ENCODE peak calls at places on chromosomes 13 and 19, in nine cellular contexts. D is progenitor cell of endocrine pancreas, R is neural crest cell, E is T-helper 17 cell, F is astrocyte of the spinal cord, L is fibroblast of lung, J is thoracic aorta, N is NCI-H1105, Z is substantia nigra. M is an unnamed sample.
A peak's percentile ranks its signal among the peaks of the same experiment; 100 is the strongest.

GRCh38 chr13:20156711-20157110 is 4.1 kb downstream of the GJA3 start:
- DNase-seq in D (no peak), R (no peak), E (no peak), F (no peak), L (no peak), J (no peak), N (no peak), Z (no peak), M (no peak)

GRCh38 chr19:1523412-1524205 is at the start of gene PLK5:
- DNase-seq in D (no peak), R (no peak), E (no peak), F (no peak), L (no peak), J (no peak), N (no peak), Z (peak; percentile 28), M (no peak)

GRCh38 chr19:50969413-50969760 is at the start of gene KLK6:
- DNase-seq in D (no peak), R (peak; percentile 30), E (no peak), F (no peak), L (no peak), J (no peak), N (no peak), Z (peak; percentile 91), M (no peak)

GRCh38 chr13:97125051-97125809 is 96.9 kb upstream of the MBNL2 start:
- DNase-seq in D (no peak), R (no peak), E (no peak), F (peak; percentile 82), L (peak; percentile 87), J (no peak), N (no peak), Z (no peak), M (peak; percentile 50)

GRCh38 chr13:112001571-112001970 is 65.4 kb upstream of the SOX1 start:
- DNase-seq in D (no peak), R (no peak), E (no peak), F (no peak), L (no peak), J (no peak), N (no peak), Z (no peak), M (no peak)

GRCh38 chr13:51921790-51922740 is 60.3 kb downstream of the CCDC70 start:
- DNase-seq in D (no peak), R (no peak), E (no peak), F (no peak), L (peak; percentile 8), J (no peak), N (no peak), Z (no peak), M (peak; percentile 92)

GRCh38 chr19:11662278-11662677 is 65.0 kb downstream of the ZNF627 start:
- DNase-seq in D (no peak), R (no peak), E (no peak), F (no peak), L (no peak), J (no peak), N (no peak), Z (no peak), M (no peak)

GRCh38 chr19:44988896-44989563 is 12.2 kb upstream of the RELB start:
- DNase-seq in D (peak; percentile 47), R (peak; percentile 64), E (peak; percentile 47), F (peak; percentile 48), L (peak; percentile 63), J (no peak), N (peak; percentile 11), Z (peak; percentile 54), M (peak; percentile 35)

GRCh38 chr13:98549006-98549727 is 27.7 kb downstream of the STK24 start:
- DNase-seq in D (no peak), R (no peak), E (no peak), F (peak; percentile 84), L (peak; percentile 98), J (no peak), N (no peak), Z (no peak), M (peak; percentile 63)

GRCh38 chr19:14002571-14003278 is 3.4 kb downstream of the RFX1 start:
- DNase-seq in D (no peak), R (no peak), E (no peak), F (no peak), L (no peak), J (no peak), N (no peak), Z (no peak), M (no peak)

GRCh38 chr19:39139305-39140194 is 14.0 kb downstream of the PAK4 start:
- DNase-seq in D (no peak), R (no peak), E (no peak), F (no peak), L (no peak), J (no peak), N (no peak), Z (no peak), M (peak; percentile 75)

GRCh38 chr13:83333614-83334388 is 548.5 kb downstream of the SLITRK1 start:
- DNase-seq in D (no peak), R (no peak), E (no peak), F (no peak), L (no peak), J (no peak), N (no peak), Z (no peak), M (no peak)

GRCh38 chr13:24280722-24281121 is 28.7 kb upstream of the C1QTNF9 start:
- DNase-seq in D (no peak), R (no peak), E (no peak), F (no peak), L (no peak), J (no peak), N (no peak), Z (peak; percentile 47), M (no peak)

GRCh38 chr13:30006246-30006645 is 155.8 kb upstream of the UBL3 start:
- DNase-seq in D (no peak), R (no peak), E (no peak), F (no peak), L (no peak), J (no peak), N (no peak), Z (no peak), M (no peak)